ENCODE peak calls at places on chromosomes 4 and X, in six cellular contexts. One of them, this sample, is unnamed.

GRCh38 chr4:151921371-151921770 is 160.6 kb upstream of the GATB start:
- DNase-seq in activated T-helper 1 cell treated with Interleukin-2 at 50 U/mL for 16 hours: no peak
- DNase-seq in fibroblast of mammary gland: peak
- DNase-seq in upper lobe of right lung: no peak
- DNase-seq in NCI-H69: no peak
- DNase-seq in neural crest cell: no peak
- DNase-seq in this sample: no peak

GRCh38 chr4:141127884-141128283 is 5.4 kb downstream of the RNF150 start:
- DNase-seq in fibroblast of mammary gland: peak
- DNase-seq in NCI-H69: no peak
- DNase-seq in upper lobe of right lung: no peak
- DNase-seq in activated T-helper 1 cell treated with Interleukin-2 at 50 U/mL for 16 hours: no peak
- DNase-seq in neural crest cell: no peak
- DNase-seq in this sample: no peak

GRCh38 chrX:7139202-7140081 is 8.1 kb upstream of the STS start:
- DNase-seq in upper lobe of right lung: no peak
- DNase-seq in neural crest cell: no peak
- DNase-seq in activated T-helper 1 cell treated with Interleukin-2 at 50 U/mL for 16 hours: no peak
- DNase-seq in fibroblast of mammary gland: peak
- DNase-seq in NCI-H69: no peak
- DNase-seq in this sample: no peak

GRCh38 chrX:121000589-121000988 is 15.0 kb upstream of the CT47A1 start:
- DNase-seq in NCI-H69: peak
- DNase-seq in activated T-helper 1 cell treated with Interleukin-2 at 50 U/mL for 16 hours: no peak
- DNase-seq in upper lobe of right lung: no peak
- DNase-seq in fibroblast of mammary gland: peak
- DNase-seq in neural crest cell: no peak
- DNase-seq in this sample: peak

GRCh38 chr4:52984469-52984868 is 122.4 kb downstream of the RASL11B start:
- DNase-seq in NCI-H69: no peak
- DNase-seq in upper lobe of right lung: no peak
- DNase-seq in fibroblast of mammary gland: peak
- DNase-seq in activated T-helper 1 cell treated with Interleukin-2 at 50 U/mL for 16 hours: no peak
- DNase-seq in neural crest cell: no peak
- DNase-seq in this sample: no peak

GRCh38 chr4:39464886-39465501 is 6.1 kb downstream of the LIAS start:
- DNase-seq in neural crest cell: no peak
- DNase-seq in NCI-H69: peak
- DNase-seq in upper lobe of right lung: no peak
- DNase-seq in activated T-helper 1 cell treated with Interleukin-2 at 50 U/mL for 16 hours: no peak
- DNase-seq in fibroblast of mammary gland: peak
- DNase-seq in this sample: peak

GRCh38 chrX:1027133-1027532 is 185.3 kb downstream of the CRLF2 start:
- DNase-seq in neural crest cell: no peak
- DNase-seq in upper lobe of right lung: peak
- DNase-seq in fibroblast of mammary gland: no peak
- DNase-seq in activated T-helper 1 cell treated with Interleukin-2 at 50 U/mL for 16 hours: no peak
- DNase-seq in NCI-H69: no peak
- DNase-seq in this sample: peak

GRCh38 chrX:35244796-35245508 is 302.4 kb downstream of the FAM47B start:
- DNase-seq in upper lobe of right lung: no peak
- DNase-seq in neural crest cell: no peak
- DNase-seq in activated T-helper 1 cell treated with Interleukin-2 at 50 U/mL for 16 hours: no peak
- DNase-seq in NCI-H69: no peak
- DNase-seq in fibroblast of mammary gland: no peak
- DNase-seq in this sample: no peak

GRCh38 chr4:14743601-14744000 is 258.7 kb upstream of the CPEB2 start:
- DNase-seq in neural crest cell: no peak
- DNase-seq in upper lobe of right lung: no peak
- DNase-seq in NCI-H69: no peak
- DNase-seq in activated T-helper 1 cell treated with Interleukin-2 at 50 U/mL for 16 hours: no peak
- DNase-seq in fibroblast of mammary gland: no peak
- DNase-seq in this sample: no peak

GRCh38 chrX:103831342-103831802 is 685 bp downstream of the RAB9B start:
- DNase-seq in neural crest cell: no peak
- DNase-seq in NCI-H69: no peak
- DNase-seq in upper lobe of right lung: no peak
- DNase-seq in fibroblast of mammary gland: no peak
- DNase-seq in activated T-helper 1 cell treated with Interleukin-2 at 50 U/mL for 16 hours: no peak
- DNase-seq in this sample: peak

GRCh38 chrX:103624111-103624510 is 4.7 kb upstream of the TCEAL1 start:
- DNase-seq in neural crest cell: no peak
- DNase-seq in fibroblast of mammary gland: no peak
- DNase-seq in NCI-H69: no peak
- DNase-seq in activated T-helper 1 cell treated with Interleukin-2 at 50 U/mL for 16 hours: no peak
- DNase-seq in upper lobe of right lung: no peak
- DNase-seq in this sample: no peak

GRCh38 chrX:17848545-17849265 is 12.4 kb downstream of the RAI2 start:
- DNase-seq in fibroblast of mammary gland: no peak
- DNase-seq in activated T-helper 1 cell treated with Interleukin-2 at 50 U/mL for 16 hours: no peak
- DNase-seq in upper lobe of right lung: no peak
- DNase-seq in neural crest cell: no peak
- DNase-seq in NCI-H69: peak
- DNase-seq in this sample: no peak

GRCh38 chr4:171517883-171518282 is 295.3 kb upstream of the GALNTL6 start:
- DNase-seq in fibroblast of mammary gland: no peak
- DNase-seq in neural crest cell: no peak
- DNase-seq in upper lobe of right lung: no peak
- DNase-seq in activated T-helper 1 cell treated with Interleukin-2 at 50 U/mL for 16 hours: no peak
- DNase-seq in NCI-H69: no peak
- DNase-seq in this sample: no peak

GRCh38 chr4:175947117-175947722 is 118.4 kb upstream of the WDR17 start:
- DNase-seq in neural crest cell: no peak
- DNase-seq in upper lobe of right lung: no peak
- DNase-seq in activated T-helper 1 cell treated with Interleukin-2 at 50 U/mL for 16 hours: no peak
- DNase-seq in NCI-H69: peak
- DNase-seq in fibroblast of mammary gland: peak
- DNase-seq in this sample: peak

GRCh38 chr4:164396439-164396838 is 357.5 kb upstream of the SMIM31 start:
- DNase-seq in upper lobe of right lung: no peak
- DNase-seq in fibroblast of mammary gland: peak
- DNase-seq in NCI-H69: no peak
- DNase-seq in neural crest cell: no peak
- DNase-seq in activated T-helper 1 cell treated with Interleukin-2 at 50 U/mL for 16 hours: no peak
- DNase-seq in this sample: no peak

GRCh38 chr4:141066690-141067089 is 66.6 kb downstream of the RNF150 start:
- DNase-seq in upper lobe of right lung: no peak
- DNase-seq in neural crest cell: no peak
- DNase-seq in NCI-H69: no peak
- DNase-seq in fibroblast of mammary gland: no peak
- DNase-seq in activated T-helper 1 cell treated with Interleukin-2 at 50 U/mL for 16 hours: no peak
- DNase-seq in this sample: no peak

This sample was measured in KBM-7.